ENCODE peak calls at places on chromosome 4, in five cellular contexts. One of them, this sample, is unnamed.

GRCh38 chr4:56655627-56656345 is 25.3 kb downstream of the HOPX start:
- DNase-seq in HCT116: no peak
- DNase-seq in CD4-positive, CD25-positive, alpha-beta regulatory T cell: no peak
- DNase-seq in cardiac muscle cell: peak
- DNase-seq in fibroblast of lung: no peak
- DNase-seq in this sample: no peak

GRCh38 chr4:18722748-18723191 is 701.2 kb upstream of the LCORL start:
- DNase-seq in cardiac muscle cell: no peak
- DNase-seq in HCT116: no peak
- DNase-seq in CD4-positive, CD25-positive, alpha-beta regulatory T cell: no peak
- DNase-seq in fibroblast of lung: no peak
- DNase-seq in this sample: no peak

GRCh38 chr4:120466429-120466828 is 399.8 kb upstream of the MAD2L1 start:
- DNase-seq in fibroblast of lung: no peak
- DNase-seq in HCT116: no peak
- DNase-seq in cardiac muscle cell: peak
- DNase-seq in CD4-positive, CD25-positive, alpha-beta regulatory T cell: no peak
- DNase-seq in this sample: no peak

GRCh38 chr4:147361726-147362125 is 119.2 kb upstream of the EDNRA start:
- DNase-seq in cardiac muscle cell: peak
- DNase-seq in fibroblast of lung: peak
- DNase-seq in CD4-positive, CD25-positive, alpha-beta regulatory T cell: no peak
- DNase-seq in HCT116: peak
- DNase-seq in this sample: no peak

GRCh38 chr4:1669270-1669669 is 14.8 kb downstream of the FAM53A start:
- DNase-seq in cardiac muscle cell: no peak
- DNase-seq in HCT116: no peak
- DNase-seq in CD4-positive, CD25-positive, alpha-beta regulatory T cell: no peak
- DNase-seq in fibroblast of lung: no peak
- DNase-seq in this sample: no peak

GRCh38 chr4:108107729-108108382 is 60.9 kb downstream of the LEF1 start:
- DNase-seq in CD4-positive, CD25-positive, alpha-beta regulatory T cell: peak
- DNase-seq in cardiac muscle cell: no peak
- DNase-seq in HCT116: no peak
- DNase-seq in fibroblast of lung: no peak
- DNase-seq in this sample: peak

GRCh38 chr4:7111441-7111840 is 43.6 kb upstream of the GRPEL1 start:
- DNase-seq in cardiac muscle cell: no peak
- DNase-seq in HCT116: no peak
- DNase-seq in CD4-positive, CD25-positive, alpha-beta regulatory T cell: no peak
- DNase-seq in fibroblast of lung: no peak
- DNase-seq in this sample: no peak

GRCh38 chr4:11427201-11427996 is 1.3 kb downstream of the HS3ST1 start:
- DNase-seq in CD4-positive, CD25-positive, alpha-beta regulatory T cell: no peak
- DNase-seq in cardiac muscle cell: no peak
- DNase-seq in fibroblast of lung: peak
- DNase-seq in HCT116: no peak
- DNase-seq in this sample: no peak

GRCh38 chr4:139454646-139455045 is 725 bp downstream of the RAB33B start:
- DNase-seq in HCT116: no peak
- DNase-seq in cardiac muscle cell: no peak
- DNase-seq in fibroblast of lung: no peak
- DNase-seq in CD4-positive, CD25-positive, alpha-beta regulatory T cell: no peak
- DNase-seq in this sample: no peak

GRCh38 chr4:178148106-178148505 is 705.9 kb upstream of the AGA start:
- DNase-seq in CD4-positive, CD25-positive, alpha-beta regulatory T cell: no peak
- DNase-seq in cardiac muscle cell: no peak
- DNase-seq in fibroblast of lung: peak
- DNase-seq in HCT116: no peak
- DNase-seq in this sample: no peak

GRCh38 chr4:5632043-5632440 is 76.3 kb downstream of the EVC2 start:
- DNase-seq in cardiac muscle cell: no peak
- DNase-seq in CD4-positive, CD25-positive, alpha-beta regulatory T cell: no peak
- DNase-seq in HCT116: no peak
- DNase-seq in fibroblast of lung: no peak
- DNase-seq in this sample: no peak

GRCh38 chr4:180617203-180617602 is 1626.0 kb upstream of the TENM3 start:
- DNase-seq in HCT116: no peak
- DNase-seq in CD4-positive, CD25-positive, alpha-beta regulatory T cell: no peak
- DNase-seq in cardiac muscle cell: no peak
- DNase-seq in fibroblast of lung: peak
- DNase-seq in this sample: no peak

GRCh38 chr4:127668770-127669169 is 36.0 kb downstream of the INTU start:
- DNase-seq in CD4-positive, CD25-positive, alpha-beta regulatory T cell: no peak
- DNase-seq in HCT116: no peak
- DNase-seq in fibroblast of lung: no peak
- DNase-seq in cardiac muscle cell: no peak
- DNase-seq in this sample: no peak

GRCh38 chr4:105992641-105993305 is 97.5 kb downstream of the NPNT start:
- DNase-seq in fibroblast of lung: no peak
- DNase-seq in cardiac muscle cell: no peak
- DNase-seq in CD4-positive, CD25-positive, alpha-beta regulatory T cell: no peak
- DNase-seq in HCT116: no peak
- DNase-seq in this sample: no peak

GRCh38 chr4:154503598-154503997 is 12.0 kb upstream of the DCHS2 start:
- DNase-seq in fibroblast of lung: peak
- DNase-seq in cardiac muscle cell: peak
- DNase-seq in CD4-positive, CD25-positive, alpha-beta regulatory T cell: no peak
- DNase-seq in HCT116: peak
- DNase-seq in this sample: no peak

GRCh38 chr4:32226201-32226600 is 1506.0 kb downstream of the PCDH7 start:
- DNase-seq in fibroblast of lung: peak
- DNase-seq in cardiac muscle cell: no peak
- DNase-seq in CD4-positive, CD25-positive, alpha-beta regulatory T cell: no peak
- DNase-seq in HCT116: peak
- DNase-seq in this sample: no peak

GRCh38 chr4:24850669-24851068 is 55.3 kb downstream of the SOD3 start:
- DNase-seq in HCT116: no peak
- DNase-seq in fibroblast of lung: peak
- DNase-seq in CD4-positive, CD25-positive, alpha-beta regulatory T cell: no peak
- DNase-seq in cardiac muscle cell: no peak
- DNase-seq in this sample: no peak

GRCh38 chr4:48963042-48963679 is 22.9 kb upstream of the CWH43 start:
- DNase-seq in cardiac muscle cell: peak
- DNase-seq in HCT116: peak
- DNase-seq in fibroblast of lung: peak
- DNase-seq in CD4-positive, CD25-positive, alpha-beta regulatory T cell: peak
- DNase-seq in this sample: peak

GRCh38 chr4:78720994-78721677 is 55.0 kb upstream of the BMP2K start:
- DNase-seq in cardiac muscle cell: no peak
- DNase-seq in HCT116: no peak
- DNase-seq in fibroblast of lung: no peak
- DNase-seq in CD4-positive, CD25-positive, alpha-beta regulatory T cell: no peak
- DNase-seq in this sample: no peak

GRCh38 chr4:175805863-175806262 is 6.2 kb downstream of the GPM6A start:
- DNase-seq in cardiac muscle cell: no peak
- DNase-seq in HCT116: no peak
- DNase-seq in fibroblast of lung: no peak
- DNase-seq in CD4-positive, CD25-positive, alpha-beta regulatory T cell: no peak
- DNase-seq in this sample: no peak

GRCh38 chr4:1413221-1413663 is 7.0 kb upstream of the NKX1-1 start:
- DNase-seq in HCT116: no peak
- DNase-seq in fibroblast of lung: no peak
- DNase-seq in CD4-positive, CD25-positive, alpha-beta regulatory T cell: no peak
- DNase-seq in cardiac muscle cell: no peak
- DNase-seq in this sample: no peak

DNA sequence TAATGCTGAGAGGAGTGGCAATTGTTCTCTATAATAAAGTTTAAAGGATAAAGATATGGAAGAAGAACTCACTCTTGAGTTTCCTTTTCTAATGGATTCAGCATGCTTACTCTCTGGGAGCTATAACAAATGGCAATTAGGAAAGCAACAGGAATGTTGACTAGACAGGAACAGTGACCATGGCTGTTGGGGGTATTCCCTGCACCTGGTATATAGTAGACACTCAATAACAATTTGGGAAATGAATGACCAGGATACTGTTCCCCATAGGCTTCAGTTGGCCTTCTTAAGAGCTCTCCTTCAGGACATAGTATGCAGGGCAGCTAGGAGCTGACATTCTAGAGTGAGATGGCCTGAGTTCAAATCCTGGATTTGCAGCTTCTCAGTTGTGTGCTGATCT is 1.8 kb downstream of the LIMCH1 start:
- DNase-seq in cardiac muscle cell: no peak
- DNase-seq in CD4-positive, CD25-positive, alpha-beta regulatory T cell: no peak
- DNase-seq in fibroblast of lung: no peak
- DNase-seq in HCT116: no peak
- DNase-seq in this sample: no peak
- H3K27ac ChIP-seq in cardiac muscle cell: no peak
- H3K27ac ChIP-seq in CD4-positive, CD25-positive, alpha-beta regulatory T cell: no peak
- H3K27ac ChIP-seq in fibroblast of lung: no peak
- H3K27ac ChIP-seq in HCT116: no peak
- H3K27ac ChIP-seq in this sample: no peak

GRCh38 chr4:112127048-112127637 is 18.1 kb upstream of the FAM241A start:
- DNase-seq in CD4-positive, CD25-positive, alpha-beta regulatory T cell: no peak
- DNase-seq in cardiac muscle cell: no peak
- DNase-seq in fibroblast of lung: peak
- DNase-seq in HCT116: no peak
- DNase-seq in this sample: no peak
- H3K27ac ChIP-seq in CD4-positive, CD25-positive, alpha-beta regulatory T cell: no peak
- H3K27ac ChIP-seq in cardiac muscle cell: peak
- H3K27ac ChIP-seq in fibroblast of lung: no peak
- H3K27ac ChIP-seq in HCT116: no peak
- H3K27ac ChIP-seq in this sample: no peak

GRCh38 chr4:184793735-184794355 is 31.9 kb downstream of the ACSL1 start:
- DNase-seq in CD4-positive, CD25-positive, alpha-beta regulatory T cell: no peak
- DNase-seq in cardiac muscle cell: no peak
- DNase-seq in fibroblast of lung: no peak
- DNase-seq in HCT116: no peak
- DNase-seq in this sample: no peak

GRCh38 chr4:184796906-184797305 is 28.9 kb downstream of the ACSL1 start:
- DNase-seq in CD4-positive, CD25-positive, alpha-beta regulatory T cell: no peak
- DNase-seq in HCT116: no peak
- DNase-seq in cardiac muscle cell: no peak
- DNase-seq in fibroblast of lung: no peak
- DNase-seq in this sample: no peak

GRCh38 chr4:184792950-184793555 is 32.7 kb downstream of the ACSL1 start:
- DNase-seq in cardiac muscle cell: no peak
- DNase-seq in HCT116: peak
- DNase-seq in CD4-positive, CD25-positive, alpha-beta regulatory T cell: no peak
- DNase-seq in fibroblast of lung: peak
- DNase-seq in this sample: no peak

GRCh38 chr4:184794470-184794869 is 31.3 kb downstream of the ACSL1 start:
- DNase-seq in cardiac muscle cell: no peak
- DNase-seq in fibroblast of lung: no peak
- DNase-seq in CD4-positive, CD25-positive, alpha-beta regulatory T cell: no peak
- DNase-seq in HCT116: no peak
- DNase-seq in this sample: no peak

GRCh38 chr4:184795214-184795844 is 30.4 kb downstream of the ACSL1 start:
- DNase-seq in fibroblast of lung: peak
- DNase-seq in CD4-positive, CD25-positive, alpha-beta regulatory T cell: no peak
- DNase-seq in cardiac muscle cell: no peak
- DNase-seq in HCT116: no peak
- DNase-seq in this sample: no peak
- H3K27ac ChIP-seq in fibroblast of lung: no peak
- H3K27ac ChIP-seq in CD4-positive, CD25-positive, alpha-beta regulatory T cell: no peak
- H3K27ac ChIP-seq in cardiac muscle cell: no peak
- H3K27ac ChIP-seq in HCT116: no peak
- H3K27ac ChIP-seq in this sample: no peak

GRCh38 chr4:162422312-162422711 is 258.5 kb upstream of the FSTL5 start:
- DNase-seq in HCT116: no peak
- DNase-seq in cardiac muscle cell: no peak
- DNase-seq in fibroblast of lung: no peak
- DNase-seq in CD4-positive, CD25-positive, alpha-beta regulatory T cell: no peak
- DNase-seq in this sample: no peak
- H3K27ac ChIP-seq in HCT116: no peak
- H3K27ac ChIP-seq in cardiac muscle cell: no peak
- H3K27ac ChIP-seq in fibroblast of lung: no peak
- H3K27ac ChIP-seq in CD4-positive, CD25-positive, alpha-beta regulatory T cell: no peak
- H3K27ac ChIP-seq in this sample: no peak

GRCh38 chr4:159357350-159357749 is 254.5 kb downstream of the RAPGEF2 start:
- DNase-seq in cardiac muscle cell: no peak
- DNase-seq in CD4-positive, CD25-positive, alpha-beta regulatory T cell: no peak
- DNase-seq in fibroblast of lung: no peak
- DNase-seq in HCT116: no peak
- DNase-seq in this sample: no peak
- H3K27ac ChIP-seq in cardiac muscle cell: no peak
- H3K27ac ChIP-seq in CD4-positive, CD25-positive, alpha-beta regulatory T cell: no peak
- H3K27ac ChIP-seq in fibroblast of lung: no peak
- H3K27ac ChIP-seq in HCT116: no peak
- H3K27ac ChIP-seq in this sample: no peak

DNA sequence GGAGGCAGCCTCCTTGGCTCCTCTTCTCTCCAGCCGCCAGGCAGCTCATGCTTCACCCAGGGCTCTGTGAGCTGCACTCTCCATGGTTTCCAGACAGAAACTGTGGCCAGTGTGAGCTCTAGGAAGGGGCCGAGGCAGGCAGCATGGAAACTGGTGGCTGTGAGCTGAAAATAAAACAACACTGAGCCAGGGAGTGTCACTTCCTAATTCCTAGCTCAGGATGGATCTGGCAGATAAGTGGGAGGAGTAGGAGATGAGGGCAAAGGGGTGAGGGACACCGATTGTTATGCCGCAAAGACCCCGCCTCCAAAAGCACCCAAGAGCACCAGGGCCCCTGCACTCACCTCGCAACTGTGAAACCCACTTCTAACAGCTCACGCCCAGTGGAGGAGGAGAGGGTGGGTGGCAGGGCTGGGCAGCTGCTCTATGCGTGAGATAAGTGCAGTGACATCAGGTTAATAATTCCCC is 69.8 kb downstream of the FHDC1 start:
- DNase-seq in fibroblast of lung: no peak
- DNase-seq in cardiac muscle cell: peak
- DNase-seq in CD4-positive, CD25-positive, alpha-beta regulatory T cell: no peak
- DNase-seq in HCT116: no peak
- DNase-seq in this sample: no peak
- H3K27ac ChIP-seq in fibroblast of lung: no peak
- H3K27ac ChIP-seq in cardiac muscle cell: no peak
- H3K27ac ChIP-seq in CD4-positive, CD25-positive, alpha-beta regulatory T cell: no peak
- H3K27ac ChIP-seq in HCT116: no peak
- H3K27ac ChIP-seq in this sample: no peak

GRCh38 chr4:89469512-89469911 is 161.9 kb upstream of the GPRIN3 start:
- DNase-seq in fibroblast of lung: peak
- DNase-seq in CD4-positive, CD25-positive, alpha-beta regulatory T cell: no peak
- DNase-seq in cardiac muscle cell: no peak
- DNase-seq in HCT116: no peak
- DNase-seq in this sample: no peak

GRCh38 chr4:89468632-89469031 is 161.0 kb upstream of the GPRIN3 start:
- DNase-seq in HCT116: no peak
- DNase-seq in CD4-positive, CD25-positive, alpha-beta regulatory T cell: no peak
- DNase-seq in cardiac muscle cell: no peak
- DNase-seq in fibroblast of lung: peak
- DNase-seq in this sample: no peak

GRCh38 chr4:89469930-89470375 is 162.4 kb upstream of the GPRIN3 start:
- DNase-seq in fibroblast of lung: peak
- DNase-seq in cardiac muscle cell: no peak
- DNase-seq in HCT116: no peak
- DNase-seq in CD4-positive, CD25-positive, alpha-beta regulatory T cell: no peak
- DNase-seq in this sample: no peak
- H3K27ac ChIP-seq in fibroblast of lung: peak
- H3K27ac ChIP-seq in cardiac muscle cell: no peak
- H3K27ac ChIP-seq in HCT116: no peak
- H3K27ac ChIP-seq in CD4-positive, CD25-positive, alpha-beta regulatory T cell: no peak
- H3K27ac ChIP-seq in this sample: no peak